ENCODE peak calls at places on chromosomes 2 and 18, in four cellular contexts. M is stomach, S is chondrocyte, A is GM12865. W is an unnamed sample.

GRCh38 chr18:63987743-63988142 is 17.9 kb downstream of the SERPINB8 start:
- DNase-seq in M (no peak), S (no peak), A (no peak), W (no peak)

GRCh38 chr2:40256649-40257048 is 195.2 kb downstream of the SLC8A1 start:
- DNase-seq in M (no peak), S (no peak), A (peak; percentile 21), W (no peak)

GRCh38 chr2:84362541-84362940 is 96.5 kb downstream of the SUCLG1 start:
- DNase-seq in M (no peak), S (no peak), A (no peak), W (no peak)

GRCh38 chr18:2143666-2144065 is 427.6 kb downstream of the METTL4 start:
- DNase-seq in M (no peak), S (no peak), A (no peak), W (no peak)

GRCh38 chr2:18473241-18473841 is 87.1 kb downstream of the RDH14 start:
- DNase-seq in M (no peak), S (no peak), A (no peak), W (no peak)

GRCh38 chr2:220219371-220219770 is 591.9 kb downstream of the SLC4A3 start:
- DNase-seq in M (no peak), S (no peak), A (no peak), W (no peak)

GRCh38 chr18:72128649-72129048 is 415.5 kb downstream of the CBLN2 start:
- DNase-seq in M (no peak), S (no peak), A (no peak), W (no peak)

GRCh38 chr18:79685281-79685680 is 5.7 kb downstream of the CTDP1 start:
- DNase-seq in M (no peak), S (no peak), A (no peak), W (no peak)

GRCh38 chr2:165471349-165471975 is 2.0 kb downstream of the CSRNP3 start:
- DNase-seq in M (no peak), S (no peak), A (no peak), W (no peak)

GRCh38 chr2:187994464-187995331 is 297.0 kb upstream of the GULP1 start:
- DNase-seq in M (no peak), S (no peak), A (peak; percentile 53), W (no peak)

GRCh38 chr2:129376404-129377077 is 602.9 kb upstream of the RAB6C start:
- DNase-seq in M (no peak), S (no peak), A (no peak), W (no peak)

GRCh38 chr2:74815955-74816354 is 18.0 kb upstream of the HK2 start:
- DNase-seq in M (no peak), S (no peak), A (no peak), W (no peak)

GRCh38 chr2:106197878-106198277 is 3.8 kb upstream of the UXS1 start:
- DNase-seq in M (no peak), S (no peak), A (no peak), W (no peak)

GRCh38 chr2:85437488-85438290 is 19.2 kb downstream of the SH2D6 start:
- DNase-seq in M (peak; percentile 93), S (no peak), A (peak; percentile 82), W (peak; percentile 90)

GRCh38 chr18:38033282-38033681 is 467.7 kb upstream of the CELF4 start:
- DNase-seq in M (no peak), S (no peak), A (no peak), W (no peak)

GRCh38 chr18:63788447-63789096 is 13.4 kb downstream of the SERPINB7 start:
- DNase-seq in M (peak; percentile 27), S (no peak), A (peak; percentile 24), W (no peak)

DNA sequence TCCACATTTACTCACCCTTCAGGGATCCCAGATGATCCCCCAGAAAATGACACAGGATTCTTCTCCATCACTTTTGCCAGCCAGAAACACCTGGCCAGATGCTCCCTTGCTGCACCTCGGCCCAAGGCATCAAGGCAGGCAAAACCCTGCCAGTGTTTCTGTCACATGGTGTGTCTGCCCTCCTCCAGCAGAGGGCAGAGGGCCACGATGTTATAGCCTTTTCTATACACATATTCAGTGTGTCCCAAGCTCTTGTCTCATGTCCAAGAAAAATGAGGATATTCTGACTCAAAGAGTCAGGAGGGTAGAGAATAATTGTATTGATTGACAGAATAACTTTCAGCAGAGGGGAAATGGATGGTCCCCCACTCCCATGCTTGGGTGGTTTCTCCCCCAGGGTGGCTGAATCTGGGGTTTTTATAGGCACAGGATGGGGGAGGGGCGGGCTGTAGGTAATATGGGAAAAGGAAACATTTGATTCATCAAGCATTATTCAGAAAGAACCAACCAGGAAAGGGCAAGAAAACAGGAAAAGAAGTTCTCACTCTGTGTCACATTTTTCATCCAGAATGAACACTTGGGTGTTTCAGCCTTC is 933.9 kb downstream of the TRIB2 start:
- DNase-seq in M (no peak), S (no peak), A (peak; percentile 28), W (no peak)
- TF ChIP-seq CTCF in M (no peak), S (peak; percentile 21), A (no peak), W (no peak)

GRCh38 chr2:36812196-36812595 is 115.7 kb downstream of the VIT start:
- DNase-seq in M (no peak), S (no peak), A (no peak), W (no peak)
- TF ChIP-seq CTCF in M (no peak), S (peak; percentile 39), A (peak; percentile 23), W (peak; percentile 14)

GRCh38 chr2:148927010-148927409 is 52.0 kb downstream of the KIF5C start:
- DNase-seq in M (no peak), S (no peak), A (peak; percentile 60), W (no peak)

GRCh38 chr2:148930046-148930775 is 55.2 kb downstream of the KIF5C start:
- DNase-seq in M (no peak), S (no peak), A (no peak), W (no peak)

GRCh38 chr2:148928395-148928794 is 53.4 kb downstream of the KIF5C start:
- DNase-seq in M (no peak), S (no peak), A (no peak), W (no peak)

GRCh38 chr2:148922776-148923175 is 47.7 kb downstream of the KIF5C start:
- DNase-seq in M (no peak), S (no peak), A (no peak), W (no peak)

DNA sequence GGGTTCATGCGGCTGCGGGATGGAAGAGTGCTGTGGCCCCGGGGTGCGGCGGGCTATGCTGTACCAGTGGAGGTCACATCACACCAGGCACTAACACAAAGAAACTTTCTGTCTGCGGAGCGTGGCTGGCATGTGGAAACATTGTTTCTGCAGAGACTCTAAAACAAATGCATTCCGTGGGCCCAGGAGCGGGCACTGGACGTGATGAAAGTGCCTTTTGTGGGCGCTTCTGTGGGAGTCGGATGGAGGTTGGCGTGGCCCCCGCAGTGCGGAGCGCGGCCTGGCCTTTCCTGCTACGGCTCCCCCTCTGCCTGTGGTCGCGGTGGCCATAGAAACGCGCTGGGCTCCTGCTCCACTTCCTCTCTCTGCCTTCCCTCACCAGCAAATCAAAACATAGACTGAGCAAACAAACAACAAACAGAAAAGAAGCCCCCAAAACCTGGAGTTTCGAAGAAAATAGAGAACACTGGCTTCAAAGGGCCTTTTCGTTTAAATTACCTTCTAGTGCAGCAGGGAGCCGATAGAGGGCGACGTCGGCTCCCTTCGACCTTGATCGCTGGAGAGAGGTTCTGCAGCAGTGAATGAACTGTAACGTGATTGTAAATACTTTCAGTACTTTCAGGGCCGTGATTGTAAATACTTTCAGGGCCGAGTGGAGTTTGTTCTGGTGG is 51.4 kb downstream of the KIF5C start:
- DNase-seq in M (peak; percentile 59), S (no peak), A (peak; percentile 77), W (no peak)
- TF ChIP-seq CTCF in M (no peak), S (peak; percentile 81), A (peak; percentile 76), W (peak; percentile 60)

GRCh38 chr2:138090330-138090729 is 126.1 kb downstream of the HNMT start:
- DNase-seq in M (no peak), S (no peak), A (peak; percentile 50), W (no peak)
- TF ChIP-seq CTCF in M (no peak), S (peak; percentile 73), A (peak; percentile 62), W (peak; percentile 52)

DNA sequence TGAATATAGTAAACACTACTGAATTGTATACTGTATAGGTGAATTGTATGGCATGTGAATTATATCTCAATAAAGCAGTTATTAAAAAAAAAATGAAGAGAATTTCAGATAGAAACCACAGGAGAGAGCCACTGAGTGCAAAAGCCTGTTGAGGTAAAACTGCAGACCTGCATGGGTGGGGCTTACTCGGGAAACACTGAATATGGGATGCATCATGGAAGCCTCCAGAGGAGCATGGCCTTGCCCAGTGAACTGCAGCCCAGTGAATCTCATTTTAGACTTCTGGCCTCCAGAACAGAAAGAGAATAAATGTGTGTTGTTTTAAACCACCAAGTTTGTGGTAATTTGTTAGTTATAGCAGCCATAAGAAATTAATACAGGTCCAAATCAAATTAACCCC is 15.7 kb downstream of the GPATCH11 start:
- DNase-seq in M (no peak), S (no peak), A (no peak), W (no peak)
- TF ChIP-seq CTCF in M (no peak), S (no peak), A (no peak), W (no peak)

DNA sequence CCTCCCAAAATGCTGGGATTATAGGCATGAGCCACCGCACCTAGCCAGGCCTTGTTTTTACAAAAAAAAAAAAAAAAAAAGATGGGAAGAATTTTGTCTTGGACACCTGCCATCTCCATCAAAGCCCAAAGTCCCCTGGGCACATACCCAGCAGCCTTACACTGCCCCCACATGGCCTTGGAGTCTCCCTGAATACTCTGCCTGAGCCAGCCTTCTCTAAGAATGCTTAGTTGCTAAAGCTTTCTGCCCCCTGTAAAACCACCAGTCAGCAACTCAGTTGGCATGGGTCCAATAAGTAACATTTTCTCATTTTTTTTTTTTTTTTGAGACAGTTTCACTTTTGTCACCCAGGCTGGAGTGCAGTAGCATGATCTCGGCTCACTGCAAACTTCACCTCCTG is 40.6 kb downstream of the SPC25 start:
- DNase-seq in M (peak; percentile 33), S (no peak), A (peak; percentile 28), W (no peak)
- TF ChIP-seq CTCF in M (no peak), S (peak; percentile 63), A (no peak), W (peak; percentile 43)

GRCh38 chr2:69208023-69208595 is 178.9 kb downstream of the GFPT1 start:
- DNase-seq in M (no peak), S (no peak), A (peak; percentile 14), W (no peak)
- TF ChIP-seq CTCF in M (no peak), S (peak; percentile 68), A (peak; percentile 12), W (peak; percentile 46)

GRCh38 chr18:9612215-9612830 is 2.0 kb downstream of the PPP4R1 start:
- DNase-seq in M (peak; percentile 44), S (no peak), A (peak; percentile 70), W (no peak)
- TF ChIP-seq CTCF in M (no peak), S (peak; percentile 86), A (peak; percentile 66), W (peak; percentile 76)

W was measured in osteocyte.